ENCODE peak calls at places on chromosomes 12 and 14, in ten cellular contexts. I is epithelial cell of esophagus; T is pulmonary artery endothelial cell; D is RWPE2; K is activated CD4-positive, alpha-beta T cell treated with anti-CD3 and anti-CD28 coated beads, Interleukin-2, amount 10 ng/mL, durations not matched to agents 7 days and 5 days; G is progenitor cell of endocrine pancreas; B is NCI-H1048; V is GM12891; C is T-helper 22 cell; W is stimulated activated CD8-positive, alpha-beta memory T cell treated with anti-CD3 and anti-CD28 coated beads, Interleukin-4, amount 100 ng/mL, for 1 hour. P is an unnamed sample.

GRCh38 chr14:20262642-20263128 is 23.6 kb downstream of the OR11H4 start:
- DNase-seq in I (peak; percentile 96), T (no peak), D (peak; percentile 79), K (no peak), G (no peak), B (no peak), V (no peak), C (no peak), W (no peak), P (peak; percentile 19)

GRCh38 chr14:68476212-68476964 is 316.5 kb downstream of the ZFP36L1 start:
- DNase-seq in I (peak; percentile 96), T (no peak), D (no peak), K (no peak), G (no peak), B (no peak), V (no peak), C (no peak), W (no peak), P (peak; percentile 92)

GRCh38 chr12:97912943-97913342 is 450.3 kb downstream of the RMST start:
- DNase-seq in I (peak; percentile 16), T (no peak), D (no peak), K (no peak), G (no peak), B (no peak), V (no peak), C (no peak), W (no peak), P (no peak)

GRCh38 chr12:93571360-93571853 is 1.1 kb upstream of the SOCS2 start:
- DNase-seq in I (peak; percentile 64), T (no peak), D (peak; percentile 68), K (peak; percentile 67), G (peak; percentile 80), B (no peak), V (peak; percentile 41), C (peak; percentile 42), W (no peak), P (peak; percentile 78)

GRCh38 chr12:52395761-52396434 is 10.2 kb downstream of the KRT82 start:
- DNase-seq in I (peak; percentile 57), T (no peak), D (no peak), K (no peak), G (peak; percentile 62), B (no peak), V (no peak), C (no peak), W (no peak), P (peak; percentile 11)

GRCh38 chr12:70609739-70610491 is 27.3 kb downstream of the PTPRB start:
- DNase-seq in I (peak; percentile 39), T (no peak), D (no peak), K (no peak), G (peak; percentile 34), B (no peak), V (no peak), C (no peak), W (no peak), P (no peak)

GRCh38 chr12:108584456-108585065 is 13.3 kb downstream of the TMEM119 start:
- DNase-seq in I (no peak), T (no peak), D (no peak), K (no peak), G (no peak), B (no peak), V (no peak), C (no peak), W (no peak), P (no peak)

GRCh38 chr12:76548222-76548837 is 11.2 kb downstream of the OSBPL8 start:
- DNase-seq in I (peak; percentile 58), T (no peak), D (no peak), K (no peak), G (no peak), B (no peak), V (no peak), C (no peak), W (no peak), P (no peak)

GRCh38 chr12:98578821-98579220 is 14.7 kb upstream of the SLC25A3 start:
- DNase-seq in I (peak; percentile 32), T (no peak), D (no peak), K (no peak), G (no peak), B (no peak), V (no peak), C (no peak), W (no peak), P (no peak)

GRCh38 chr14:52551696-52552062 is 626 bp downstream of the TXNDC16 start:
- DNase-seq in I (peak; percentile 24), T (no peak), D (no peak), K (no peak), G (no peak), B (no peak), V (no peak), C (no peak), W (no peak), P (peak; percentile 32)

GRCh38 chr12:88836156-88836555 is 255.9 kb upstream of the KITLG start:
- DNase-seq in I (peak; percentile 78), T (no peak), D (no peak), K (no peak), G (no peak), B (no peak), V (no peak), C (no peak), W (no peak), P (no peak)

GRCh38 chr14:92525318-92526095 is 11.9 kb downstream of the RIN3 start:
- DNase-seq in I (no peak), T (no peak), D (no peak), K (no peak), G (no peak), B (no peak), V (no peak), C (no peak), W (no peak), P (no peak)

GRCh38 chr12:108511633-108512540 is 3.2 kb upstream of the FICD start:
- DNase-seq in I (peak; percentile 74), T (peak; percentile 30), D (no peak), K (peak; percentile 84), G (peak; percentile 67), B (no peak), V (no peak), C (peak; percentile 50), W (peak; percentile 70), P (peak; percentile 91)